ENCODE peak calls at places on chromosomes 3 and 15, in four cellular contexts. One of them, this sample, is unnamed.

GRCh38 chr3:27345493-27345892 is 23.7 kb downstream of the NEK10 start:
- DNase-seq in stimulated activated CD4-positive, alpha-beta T cell treated with anti-CD3 and anti-CD28 coated beads, Interleukin-4, amount 100 ng/mL, for 24 hours: no peak
- DNase-seq in GM23338: no peak
- DNase-seq in NCI-H748 treated with DMSO at 0.1 percent for 48 hours: no peak
- DNase-seq in this sample: no peak

GRCh38 chr3:37935756-37936666 is 54.6 kb upstream of the VILL start:
- DNase-seq in NCI-H748 treated with DMSO at 0.1 percent for 48 hours: no peak
- DNase-seq in GM23338: peak
- DNase-seq in stimulated activated CD4-positive, alpha-beta T cell treated with anti-CD3 and anti-CD28 coated beads, Interleukin-4, amount 100 ng/mL, for 24 hours: no peak
- DNase-seq in this sample: no peak

GRCh38 chr3:197001972-197002700 is 27.5 kb downstream of the MELTF start:
- DNase-seq in GM23338: peak
- DNase-seq in stimulated activated CD4-positive, alpha-beta T cell treated with anti-CD3 and anti-CD28 coated beads, Interleukin-4, amount 100 ng/mL, for 24 hours: no peak
- DNase-seq in NCI-H748 treated with DMSO at 0.1 percent for 48 hours: no peak
- DNase-seq in this sample: peak

GRCh38 chr15:101250331-101250730 is 1.5 kb downstream of the CHSY1 start:
- DNase-seq in stimulated activated CD4-positive, alpha-beta T cell treated with anti-CD3 and anti-CD28 coated beads, Interleukin-4, amount 100 ng/mL, for 24 hours: no peak
- DNase-seq in GM23338: no peak
- DNase-seq in NCI-H748 treated with DMSO at 0.1 percent for 48 hours: no peak
- DNase-seq in this sample: no peak

GRCh38 chr3:50269977-50270413 is 1.0 kb downstream of the SEMA3B start:
- DNase-seq in stimulated activated CD4-positive, alpha-beta T cell treated with anti-CD3 and anti-CD28 coated beads, Interleukin-4, amount 100 ng/mL, for 24 hours: no peak
- DNase-seq in NCI-H748 treated with DMSO at 0.1 percent for 48 hours: no peak
- DNase-seq in GM23338: no peak
- DNase-seq in this sample: no peak

GRCh38 chr3:126524429-126524988 is 554 bp downstream of the CHST13 start:
- DNase-seq in GM23338: no peak
- DNase-seq in stimulated activated CD4-positive, alpha-beta T cell treated with anti-CD3 and anti-CD28 coated beads, Interleukin-4, amount 100 ng/mL, for 24 hours: no peak
- DNase-seq in NCI-H748 treated with DMSO at 0.1 percent for 48 hours: no peak
- DNase-seq in this sample: peak

GRCh38 chr3:145889730-145890129 is 271.3 kb downstream of the PLOD2 start:
- DNase-seq in stimulated activated CD4-positive, alpha-beta T cell treated with anti-CD3 and anti-CD28 coated beads, Interleukin-4, amount 100 ng/mL, for 24 hours: no peak
- DNase-seq in NCI-H748 treated with DMSO at 0.1 percent for 48 hours: no peak
- DNase-seq in GM23338: no peak
- DNase-seq in this sample: no peak

GRCh38 chr3:129119365-129120100 is 2.1 kb downstream of the RAB43 start:
- DNase-seq in stimulated activated CD4-positive, alpha-beta T cell treated with anti-CD3 and anti-CD28 coated beads, Interleukin-4, amount 100 ng/mL, for 24 hours: peak
- DNase-seq in NCI-H748 treated with DMSO at 0.1 percent for 48 hours: no peak
- DNase-seq in GM23338: no peak
- DNase-seq in this sample: peak

GRCh38 chr3:107525101-107525953 is 2.6 kb downstream of the BBX start:
- DNase-seq in GM23338: peak
- DNase-seq in stimulated activated CD4-positive, alpha-beta T cell treated with anti-CD3 and anti-CD28 coated beads, Interleukin-4, amount 100 ng/mL, for 24 hours: peak
- DNase-seq in NCI-H748 treated with DMSO at 0.1 percent for 48 hours: no peak
- DNase-seq in this sample: peak

GRCh38 chr3:11568503-11569155 is 75.1 kb downstream of the VGLL4 start:
- DNase-seq in GM23338: no peak
- DNase-seq in NCI-H748 treated with DMSO at 0.1 percent for 48 hours: no peak
- DNase-seq in stimulated activated CD4-positive, alpha-beta T cell treated with anti-CD3 and anti-CD28 coated beads, Interleukin-4, amount 100 ng/mL, for 24 hours: no peak
- DNase-seq in this sample: no peak

GRCh38 chr3:112446343-112446742 is 52.9 kb downstream of the BTLA start:
- DNase-seq in stimulated activated CD4-positive, alpha-beta T cell treated with anti-CD3 and anti-CD28 coated beads, Interleukin-4, amount 100 ng/mL, for 24 hours: no peak
- DNase-seq in NCI-H748 treated with DMSO at 0.1 percent for 48 hours: no peak
- DNase-seq in GM23338: no peak
- DNase-seq in this sample: no peak

GRCh38 chr3:146465713-146466465 is 3.5 kb downstream of the PLSCR2 start:
- DNase-seq in stimulated activated CD4-positive, alpha-beta T cell treated with anti-CD3 and anti-CD28 coated beads, Interleukin-4, amount 100 ng/mL, for 24 hours: no peak
- DNase-seq in GM23338: no peak
- DNase-seq in NCI-H748 treated with DMSO at 0.1 percent for 48 hours: no peak
- DNase-seq in this sample: no peak

GRCh38 chr3:175374705-175375104 is 515.6 kb downstream of the NAALADL2 start:
- DNase-seq in NCI-H748 treated with DMSO at 0.1 percent for 48 hours: no peak
- DNase-seq in GM23338: no peak
- DNase-seq in stimulated activated CD4-positive, alpha-beta T cell treated with anti-CD3 and anti-CD28 coated beads, Interleukin-4, amount 100 ng/mL, for 24 hours: no peak
- DNase-seq in this sample: no peak

GRCh38 chr3:43001094-43001553 is 22.0 kb downstream of the GASK1A start:
- DNase-seq in stimulated activated CD4-positive, alpha-beta T cell treated with anti-CD3 and anti-CD28 coated beads, Interleukin-4, amount 100 ng/mL, for 24 hours: no peak
- DNase-seq in NCI-H748 treated with DMSO at 0.1 percent for 48 hours: no peak
- DNase-seq in GM23338: no peak
- DNase-seq in this sample: no peak

GRCh38 chr3:66609660-66610547 is 109.1 kb upstream of the LRIG1 start:
- DNase-seq in NCI-H748 treated with DMSO at 0.1 percent for 48 hours: peak
- DNase-seq in stimulated activated CD4-positive, alpha-beta T cell treated with anti-CD3 and anti-CD28 coated beads, Interleukin-4, amount 100 ng/mL, for 24 hours: no peak
- DNase-seq in GM23338: peak
- DNase-seq in this sample: peak

GRCh38 chr15:78438595-78439285 is 724 bp downstream of the IREB2 start:
- DNase-seq in stimulated activated CD4-positive, alpha-beta T cell treated with anti-CD3 and anti-CD28 coated beads, Interleukin-4, amount 100 ng/mL, for 24 hours: peak
- DNase-seq in GM23338: peak
- DNase-seq in NCI-H748 treated with DMSO at 0.1 percent for 48 hours: no peak
- DNase-seq in this sample: peak

GRCh38 chr3:14410106-14410500 is 7.7 kb downstream of the SLC6A6 start:
- DNase-seq in NCI-H748 treated with DMSO at 0.1 percent for 48 hours: no peak
- DNase-seq in GM23338: no peak
- DNase-seq in stimulated activated CD4-positive, alpha-beta T cell treated with anti-CD3 and anti-CD28 coated beads, Interleukin-4, amount 100 ng/mL, for 24 hours: no peak
- DNase-seq in this sample: no peak

GRCh38 chr3:42830437-42831320 is 21.4 kb downstream of the ACKR2 start:
- DNase-seq in stimulated activated CD4-positive, alpha-beta T cell treated with anti-CD3 and anti-CD28 coated beads, Interleukin-4, amount 100 ng/mL, for 24 hours: no peak
- DNase-seq in NCI-H748 treated with DMSO at 0.1 percent for 48 hours: no peak
- DNase-seq in GM23338: peak
- DNase-seq in this sample: peak

GRCh38 chr3:195708626-195709481 is 11.9 kb upstream of the MUC20 start:
- DNase-seq in GM23338: no peak
- DNase-seq in stimulated activated CD4-positive, alpha-beta T cell treated with anti-CD3 and anti-CD28 coated beads, Interleukin-4, amount 100 ng/mL, for 24 hours: no peak
- DNase-seq in NCI-H748 treated with DMSO at 0.1 percent for 48 hours: no peak
- DNase-seq in this sample: no peak

GRCh38 chr15:74773731-74774252 is 8.1 kb upstream of the CSK start:
- DNase-seq in stimulated activated CD4-positive, alpha-beta T cell treated with anti-CD3 and anti-CD28 coated beads, Interleukin-4, amount 100 ng/mL, for 24 hours: no peak
- DNase-seq in GM23338: peak
- DNase-seq in NCI-H748 treated with DMSO at 0.1 percent for 48 hours: no peak
- DNase-seq in this sample: peak

GRCh38 chr3:181791380-181791779 is 79.7 kb downstream of the SOX2 start:
- DNase-seq in GM23338: no peak
- DNase-seq in stimulated activated CD4-positive, alpha-beta T cell treated with anti-CD3 and anti-CD28 coated beads, Interleukin-4, amount 100 ng/mL, for 24 hours: no peak
- DNase-seq in NCI-H748 treated with DMSO at 0.1 percent for 48 hours: no peak
- DNase-seq in this sample: no peak

GRCh38 chr3:184562875-184563568 is 1.4 kb downstream of the EPHB3 start:
- DNase-seq in GM23338: no peak
- DNase-seq in stimulated activated CD4-positive, alpha-beta T cell treated with anti-CD3 and anti-CD28 coated beads, Interleukin-4, amount 100 ng/mL, for 24 hours: no peak
- DNase-seq in NCI-H748 treated with DMSO at 0.1 percent for 48 hours: no peak
- DNase-seq in this sample: no peak

GRCh38 chr3:12963869-12964712 is 109.1 kb downstream of the IQSEC1 start:
- DNase-seq in GM23338: no peak
- DNase-seq in stimulated activated CD4-positive, alpha-beta T cell treated with anti-CD3 and anti-CD28 coated beads, Interleukin-4, amount 100 ng/mL, for 24 hours: no peak
- DNase-seq in NCI-H748 treated with DMSO at 0.1 percent for 48 hours: no peak
- DNase-seq in this sample: peak

GRCh38 chr3:23078735-23079134 is 124.4 kb upstream of the UBE2E2 start:
- DNase-seq in NCI-H748 treated with DMSO at 0.1 percent for 48 hours: no peak
- DNase-seq in GM23338: peak
- DNase-seq in stimulated activated CD4-positive, alpha-beta T cell treated with anti-CD3 and anti-CD28 coated beads, Interleukin-4, amount 100 ng/mL, for 24 hours: no peak
- DNase-seq in this sample: no peak

GRCh38 chr15:90860450-90860849 is 7.9 kb upstream of the FURIN start:
- DNase-seq in NCI-H748 treated with DMSO at 0.1 percent for 48 hours: no peak
- DNase-seq in GM23338: no peak
- DNase-seq in stimulated activated CD4-positive, alpha-beta T cell treated with anti-CD3 and anti-CD28 coated beads, Interleukin-4, amount 100 ng/mL, for 24 hours: no peak
- DNase-seq in this sample: no peak

GRCh38 chr3:102447272-102447671 is 12.5 kb downstream of the ZPLD1 start:
- DNase-seq in stimulated activated CD4-positive, alpha-beta T cell treated with anti-CD3 and anti-CD28 coated beads, Interleukin-4, amount 100 ng/mL, for 24 hours: no peak
- DNase-seq in GM23338: no peak
- DNase-seq in NCI-H748 treated with DMSO at 0.1 percent for 48 hours: no peak
- DNase-seq in this sample: no peak

GRCh38 chr3:119318871-119319270 is 24.7 kb downstream of the ARHGAP31 start:
- DNase-seq in NCI-H748 treated with DMSO at 0.1 percent for 48 hours: no peak
- DNase-seq in stimulated activated CD4-positive, alpha-beta T cell treated with anti-CD3 and anti-CD28 coated beads, Interleukin-4, amount 100 ng/mL, for 24 hours: no peak
- DNase-seq in GM23338: no peak
- DNase-seq in this sample: no peak

GRCh38 chr15:98121514-98121913 is 161.0 kb downstream of the ARRDC4 start:
- DNase-seq in GM23338: no peak
- DNase-seq in NCI-H748 treated with DMSO at 0.1 percent for 48 hours: no peak
- DNase-seq in stimulated activated CD4-positive, alpha-beta T cell treated with anti-CD3 and anti-CD28 coated beads, Interleukin-4, amount 100 ng/mL, for 24 hours: no peak
- DNase-seq in this sample: no peak

GRCh38 chr3:125512135-125512920 is 7.7 kb downstream of the SNX4 start:
- DNase-seq in stimulated activated CD4-positive, alpha-beta T cell treated with anti-CD3 and anti-CD28 coated beads, Interleukin-4, amount 100 ng/mL, for 24 hours: peak
- DNase-seq in NCI-H748 treated with DMSO at 0.1 percent for 48 hours: no peak
- DNase-seq in GM23338: no peak
- DNase-seq in this sample: no peak

GRCh38 chr15:67077641-67078215 is 12.3 kb downstream of the SMAD3 start:
- DNase-seq in GM23338: no peak
- DNase-seq in stimulated activated CD4-positive, alpha-beta T cell treated with anti-CD3 and anti-CD28 coated beads, Interleukin-4, amount 100 ng/mL, for 24 hours: no peak
- DNase-seq in NCI-H748 treated with DMSO at 0.1 percent for 48 hours: no peak
- DNase-seq in this sample: no peak

GRCh38 chr3:41064526-41064925 is 134.8 kb upstream of the CTNNB1 start:
- DNase-seq in NCI-H748 treated with DMSO at 0.1 percent for 48 hours: no peak
- DNase-seq in stimulated activated CD4-positive, alpha-beta T cell treated with anti-CD3 and anti-CD28 coated beads, Interleukin-4, amount 100 ng/mL, for 24 hours: no peak
- DNase-seq in GM23338: no peak
- DNase-seq in this sample: no peak